ENCODE peak calls at places on chromosomes 16 and 17, in seven cellular contexts. I is iris pigment epithelial cell, O is OCI-LY7, F is NCI-H2107, S is kidney tubule cell, J is NCI-H1092, B is PC-9. U is an unnamed sample.

GRCh38 chr16:3574195-3574594 is 3.0 kb downstream of the NLRC3 start:
- DNase-seq in J (no peak), B (no peak), O (no peak), F (no peak), S (no peak), I (no peak), U (no peak)

GRCh38 chr17:67239597-67239996 is 5.4 kb downstream of the HELZ start:
- DNase-seq in B (no peak), S (peak), O (no peak), I (peak), J (no peak), F (no peak), U (no peak)

GRCh38 chr17:78133971-78134898 is 3.7 kb downstream of the TMC8 start:
- DNase-seq in I (peak), S (peak), J (peak), O (peak), B (no peak), F (no peak), U (peak)

GRCh38 chr16:86772671-86773338 is 194.5 kb downstream of the FOXL1 start:
- DNase-seq in J (no peak), I (peak), B (no peak), S (peak), O (no peak), F (no peak), U (no peak)

GRCh38 chr16:31476305-31477219 is 4.6 kb downstream of the TGFB1I1 start:
- DNase-seq in F (no peak), I (no peak), S (peak), O (no peak), B (peak), J (no peak), U (peak)

GRCh38 chr16:24729967-24730815 is 740 bp downstream of the TNRC6A start:
- DNase-seq in B (no peak), O (peak), J (no peak), F (no peak), I (peak), S (no peak), U (peak)

GRCh38 chr17:5631958-5632357 is 47.6 kb upstream of the NLRP1 start:
- DNase-seq in O (no peak), J (no peak), F (no peak), I (no peak), S (no peak), B (no peak), U (no peak)

GRCh38 chr16:58843675-58844074 is 109.6 kb upstream of the GOT2 start:
- DNase-seq in S (peak), O (peak), I (peak), F (no peak), J (no peak), B (no peak), U (no peak)

GRCh38 chr17:4522661-4523060 is 24.0 kb downstream of the SPNS2 start:
- DNase-seq in B (no peak), O (no peak), I (no peak), F (no peak), J (no peak), S (no peak), U (no peak)

GRCh38 chr16:81940781-81941560 is 70.3 kb downstream of the SDR42E1 start:
- DNase-seq in I (peak), O (no peak), S (peak), B (peak), F (no peak), J (peak), U (no peak)

GRCh38 chr16:85313541-85314208 is 201.4 kb upstream of the CIBAR2 start:
- DNase-seq in O (peak), F (no peak), J (no peak), I (no peak), B (no peak), S (no peak), U (no peak)

GRCh38 chr17:11412653-11413052 is 171.6 kb downstream of the SHISA6 start:
- DNase-seq in F (no peak), I (no peak), B (no peak), O (no peak), S (no peak), J (no peak), U (no peak)

GRCh38 chr17:65190467-65191095 is 53.4 kb downstream of the RGS9 start:
- DNase-seq in B (no peak), J (no peak), S (no peak), F (no peak), I (peak), O (no peak), U (no peak)

GRCh38 chr17:2613089-2613808 is 19.8 kb downstream of the PAFAH1B1 start:
- DNase-seq in J (no peak), O (no peak), S (no peak), I (no peak), F (no peak), B (no peak), U (no peak)

GRCh38 chr17:32659419-32659842 is 172.6 kb downstream of the CDK5R1 start:
- DNase-seq in I (peak), J (peak), S (peak), O (peak), B (no peak), F (peak), U (no peak)

GRCh38 chr17:1186923-1187771 is 7.4 kb upstream of the ABR start:
- DNase-seq in F (no peak), J (no peak), I (peak), B (peak), O (peak), S (peak), U (peak)

GRCh38 chr16:69921125-69921524 is 30.0 kb upstream of the CLEC18A start:
- DNase-seq in J (no peak), B (no peak), O (no peak), S (no peak), F (no peak), I (peak), U (no peak)

GRCh38 chr17:83136156-83136555 is 56.7 kb downstream of the METRNL start:
- DNase-seq in S (no peak), I (no peak), O (no peak), F (no peak), B (no peak), J (no peak), U (no peak)

GRCh38 chr17:16106161-16106891 is 106.7 kb downstream of the TTC19 start:
- DNase-seq in J (no peak), B (no peak), F (no peak), S (no peak), O (no peak), I (peak), U (no peak)

GRCh38 chr17:61249649-61250301 is 149.9 kb upstream of the TBX2 start:
- DNase-seq in S (no peak), I (peak), F (no peak), O (no peak), B (no peak), J (no peak), U (no peak)

GRCh38 chr17:27578718-27579085 is 52.3 kb upstream of the LGALS9 start:
- DNase-seq in F (no peak), O (no peak), I (peak), B (no peak), S (peak), J (no peak), U (no peak)

GRCh38 chr17:40778466-40778865 is 3.9 kb downstream of the KRT27 start:
- DNase-seq in J (no peak), S (no peak), B (no peak), I (no peak), F (no peak), O (no peak), U (no peak)

GRCh38 chr17:7056386-7056785 is 12.5 kb upstream of the SLC16A11 start:
- DNase-seq in F (no peak), B (peak), S (peak), O (no peak), I (peak), J (no peak), U (no peak)